ENCODE peak calls at places on chromosomes 6 and 20, in eight cellular contexts. One of them, this sample, is unnamed.

GRCh38 chr20:62097881-62098407 is 24.3 kb upstream of the LSM14B start:
- ATAC-seq in activated naive CD8-positive, alpha-beta T cell treated with anti-CD3 and anti-CD28 coated beads, Interleukin-2, amount 50 U/mL, for 24 hours: peak
- ATAC-seq in lung: no peak
- ATAC-seq in body of pancreas: no peak
- ATAC-seq in GM23338: peak
- ATAC-seq in lower lobe of right lung: no peak
- ATAC-seq in foreskin keratinocyte: no peak
- ATAC-seq in aorta: no peak
- ATAC-seq in this sample: peak

GRCh38 chr6:5950448-5950847 is 56.3 kb downstream of the NRN1 start:
- ATAC-seq in activated naive CD8-positive, alpha-beta T cell treated with anti-CD3 and anti-CD28 coated beads, Interleukin-2, amount 50 U/mL, for 24 hours: peak
- ATAC-seq in lung: no peak
- ATAC-seq in body of pancreas: no peak
- ATAC-seq in GM23338: peak
- ATAC-seq in lower lobe of right lung: peak
- ATAC-seq in foreskin keratinocyte: peak
- ATAC-seq in aorta: peak
- ATAC-seq in this sample: peak

GRCh38 chr6:165562421-165563090 is 100.5 kb downstream of the PDE10A start:
- ATAC-seq in activated naive CD8-positive, alpha-beta T cell treated with anti-CD3 and anti-CD28 coated beads, Interleukin-2, amount 50 U/mL, for 24 hours: no peak
- ATAC-seq in lung: no peak
- ATAC-seq in body of pancreas: no peak
- ATAC-seq in GM23338: no peak
- ATAC-seq in lower lobe of right lung: no peak
- ATAC-seq in foreskin keratinocyte: no peak
- ATAC-seq in aorta: no peak
- ATAC-seq in this sample: no peak

GRCh38 chr6:37850243-37850642 is 30.7 kb downstream of the ZFAND3 start:
- ATAC-seq in activated naive CD8-positive, alpha-beta T cell treated with anti-CD3 and anti-CD28 coated beads, Interleukin-2, amount 50 U/mL, for 24 hours: peak
- ATAC-seq in lung: no peak
- ATAC-seq in body of pancreas: no peak
- ATAC-seq in GM23338: no peak
- ATAC-seq in lower lobe of right lung: no peak
- ATAC-seq in foreskin keratinocyte: no peak
- ATAC-seq in aorta: no peak
- ATAC-seq in this sample: no peak

GRCh38 chr20:56420028-56420427 is 8.0 kb downstream of the CASS4 start:
- ATAC-seq in activated naive CD8-positive, alpha-beta T cell treated with anti-CD3 and anti-CD28 coated beads, Interleukin-2, amount 50 U/mL, for 24 hours: no peak
- ATAC-seq in lung: no peak
- ATAC-seq in body of pancreas: no peak
- ATAC-seq in GM23338: no peak
- ATAC-seq in lower lobe of right lung: no peak
- ATAC-seq in foreskin keratinocyte: no peak
- ATAC-seq in aorta: no peak
- ATAC-seq in this sample: no peak

GRCh38 chr6:54299542-54300269 is 8.5 kb upstream of the TINAG start:
- ATAC-seq in activated naive CD8-positive, alpha-beta T cell treated with anti-CD3 and anti-CD28 coated beads, Interleukin-2, amount 50 U/mL, for 24 hours: no peak
- ATAC-seq in lung: no peak
- ATAC-seq in body of pancreas: no peak
- ATAC-seq in GM23338: no peak
- ATAC-seq in lower lobe of right lung: no peak
- ATAC-seq in foreskin keratinocyte: peak
- ATAC-seq in aorta: no peak
- ATAC-seq in this sample: no peak

GRCh38 chr6:10964684-10965083 is 77.8 kb downstream of the SYCP2L start:
- ATAC-seq in activated naive CD8-positive, alpha-beta T cell treated with anti-CD3 and anti-CD28 coated beads, Interleukin-2, amount 50 U/mL, for 24 hours: no peak
- ATAC-seq in lung: no peak
- ATAC-seq in body of pancreas: no peak
- ATAC-seq in GM23338: no peak
- ATAC-seq in lower lobe of right lung: no peak
- ATAC-seq in foreskin keratinocyte: no peak
- ATAC-seq in aorta: no peak
- ATAC-seq in this sample: peak

GRCh38 chr20:4303136-4303535 is 287.8 kb upstream of the RNF24 start:
- ATAC-seq in activated naive CD8-positive, alpha-beta T cell treated with anti-CD3 and anti-CD28 coated beads, Interleukin-2, amount 50 U/mL, for 24 hours: no peak
- ATAC-seq in lung: no peak
- ATAC-seq in body of pancreas: no peak
- ATAC-seq in GM23338: no peak
- ATAC-seq in lower lobe of right lung: no peak
- ATAC-seq in foreskin keratinocyte: no peak
- ATAC-seq in aorta: no peak
- ATAC-seq in this sample: no peak

GRCh38 chr6:37017606-37018005 is 12.2 kb downstream of the FGD2 start:
- ATAC-seq in activated naive CD8-positive, alpha-beta T cell treated with anti-CD3 and anti-CD28 coated beads, Interleukin-2, amount 50 U/mL, for 24 hours: no peak
- ATAC-seq in lung: no peak
- ATAC-seq in body of pancreas: no peak
- ATAC-seq in GM23338: peak
- ATAC-seq in lower lobe of right lung: no peak
- ATAC-seq in foreskin keratinocyte: no peak
- ATAC-seq in aorta: no peak
- ATAC-seq in this sample: no peak

GRCh38 chr6:33147807-33148666 is 44.2 kb downstream of the COL11A2 start:
- ATAC-seq in activated naive CD8-positive, alpha-beta T cell treated with anti-CD3 and anti-CD28 coated beads, Interleukin-2, amount 50 U/mL, for 24 hours: no peak
- ATAC-seq in lung: peak
- ATAC-seq in body of pancreas: peak
- ATAC-seq in GM23338: peak
- ATAC-seq in lower lobe of right lung: no peak
- ATAC-seq in foreskin keratinocyte: no peak
- ATAC-seq in aorta: no peak
- ATAC-seq in this sample: no peak

GRCh38 chr6:154797857-154798256 is 64.6 kb downstream of the SCAF8 start:
- ATAC-seq in activated naive CD8-positive, alpha-beta T cell treated with anti-CD3 and anti-CD28 coated beads, Interleukin-2, amount 50 U/mL, for 24 hours: no peak
- ATAC-seq in lung: no peak
- ATAC-seq in body of pancreas: no peak
- ATAC-seq in GM23338: no peak
- ATAC-seq in lower lobe of right lung: no peak
- ATAC-seq in foreskin keratinocyte: no peak
- ATAC-seq in aorta: no peak
- ATAC-seq in this sample: no peak

GRCh38 chr6:136535880-136536620 is 14.2 kb downstream of the MAP7 start:
- ATAC-seq in activated naive CD8-positive, alpha-beta T cell treated with anti-CD3 and anti-CD28 coated beads, Interleukin-2, amount 50 U/mL, for 24 hours: no peak
- ATAC-seq in lung: no peak
- ATAC-seq in body of pancreas: no peak
- ATAC-seq in GM23338: no peak
- ATAC-seq in lower lobe of right lung: no peak
- ATAC-seq in foreskin keratinocyte: no peak
- ATAC-seq in aorta: no peak
- ATAC-seq in this sample: no peak

GRCh38 chr6:22600059-22600458 is 30.7 kb downstream of the HDGFL1 start:
- ATAC-seq in activated naive CD8-positive, alpha-beta T cell treated with anti-CD3 and anti-CD28 coated beads, Interleukin-2, amount 50 U/mL, for 24 hours: no peak
- ATAC-seq in lung: no peak
- ATAC-seq in body of pancreas: no peak
- ATAC-seq in GM23338: no peak
- ATAC-seq in lower lobe of right lung: no peak
- ATAC-seq in foreskin keratinocyte: no peak
- ATAC-seq in aorta: no peak
- ATAC-seq in this sample: no peak

GRCh38 chr6:137816133-137816579 is 50.9 kb upstream of the TNFAIP3 start:
- ATAC-seq in activated naive CD8-positive, alpha-beta T cell treated with anti-CD3 and anti-CD28 coated beads, Interleukin-2, amount 50 U/mL, for 24 hours: peak
- ATAC-seq in lung: no peak
- ATAC-seq in body of pancreas: no peak
- ATAC-seq in GM23338: no peak
- ATAC-seq in lower lobe of right lung: peak
- ATAC-seq in foreskin keratinocyte: no peak
- ATAC-seq in aorta: no peak
- ATAC-seq in this sample: peak

GRCh38 chr6:159463440-159463839 is 229.6 kb downstream of the SOD2 start:
- ATAC-seq in activated naive CD8-positive, alpha-beta T cell treated with anti-CD3 and anti-CD28 coated beads, Interleukin-2, amount 50 U/mL, for 24 hours: no peak
- ATAC-seq in lung: no peak
- ATAC-seq in body of pancreas: no peak
- ATAC-seq in GM23338: peak
- ATAC-seq in lower lobe of right lung: no peak
- ATAC-seq in foreskin keratinocyte: no peak
- ATAC-seq in aorta: no peak
- ATAC-seq in this sample: no peak

GRCh38 chr6:145688493-145688905 is 46.8 kb downstream of the EPM2A start:
- ATAC-seq in activated naive CD8-positive, alpha-beta T cell treated with anti-CD3 and anti-CD28 coated beads, Interleukin-2, amount 50 U/mL, for 24 hours: no peak
- ATAC-seq in lung: no peak
- ATAC-seq in body of pancreas: no peak
- ATAC-seq in GM23338: no peak
- ATAC-seq in lower lobe of right lung: no peak
- ATAC-seq in foreskin keratinocyte: no peak
- ATAC-seq in aorta: no peak
- ATAC-seq in this sample: no peak

GRCh38 chr6:22612241-22612640 is 42.9 kb downstream of the HDGFL1 start:
- ATAC-seq in activated naive CD8-positive, alpha-beta T cell treated with anti-CD3 and anti-CD28 coated beads, Interleukin-2, amount 50 U/mL, for 24 hours: no peak
- ATAC-seq in lung: no peak
- ATAC-seq in body of pancreas: no peak
- ATAC-seq in GM23338: no peak
- ATAC-seq in lower lobe of right lung: no peak
- ATAC-seq in foreskin keratinocyte: no peak
- ATAC-seq in aorta: no peak
- ATAC-seq in this sample: no peak

GRCh38 chr6:134686071-134686470 is 263.8 kb downstream of the ALDH8A1 start:
- ATAC-seq in activated naive CD8-positive, alpha-beta T cell treated with anti-CD3 and anti-CD28 coated beads, Interleukin-2, amount 50 U/mL, for 24 hours: no peak
- ATAC-seq in lung: no peak
- ATAC-seq in body of pancreas: no peak
- ATAC-seq in GM23338: no peak
- ATAC-seq in lower lobe of right lung: no peak
- ATAC-seq in foreskin keratinocyte: peak
- ATAC-seq in aorta: no peak
- ATAC-seq in this sample: no peak

GRCh38 chr6:29591677-29592076 is 6.8 kb downstream of the OR2H2 start:
- ATAC-seq in activated naive CD8-positive, alpha-beta T cell treated with anti-CD3 and anti-CD28 coated beads, Interleukin-2, amount 50 U/mL, for 24 hours: no peak
- ATAC-seq in lung: no peak
- ATAC-seq in body of pancreas: no peak
- ATAC-seq in GM23338: no peak
- ATAC-seq in lower lobe of right lung: no peak
- ATAC-seq in foreskin keratinocyte: no peak
- ATAC-seq in aorta: no peak
- ATAC-seq in this sample: no peak

GRCh38 chr6:137102851-137103492 is 58.2 kb upstream of the IL20RA start:
- ATAC-seq in activated naive CD8-positive, alpha-beta T cell treated with anti-CD3 and anti-CD28 coated beads, Interleukin-2, amount 50 U/mL, for 24 hours: peak
- ATAC-seq in lung: no peak
- ATAC-seq in body of pancreas: no peak
- ATAC-seq in GM23338: no peak
- ATAC-seq in lower lobe of right lung: no peak
- ATAC-seq in foreskin keratinocyte: no peak
- ATAC-seq in aorta: no peak
- ATAC-seq in this sample: peak

GRCh38 chr6:145823322-145823944 is 8.8 kb upstream of the FBXO30 start:
- ATAC-seq in activated naive CD8-positive, alpha-beta T cell treated with anti-CD3 and anti-CD28 coated beads, Interleukin-2, amount 50 U/mL, for 24 hours: peak
- ATAC-seq in lung: no peak
- ATAC-seq in body of pancreas: no peak
- ATAC-seq in GM23338: no peak
- ATAC-seq in lower lobe of right lung: no peak
- ATAC-seq in foreskin keratinocyte: no peak
- ATAC-seq in aorta: no peak
- ATAC-seq in this sample: no peak

GRCh38 chr6:2890981-2891767 is 11.9 kb downstream of the SERPINB9 start:
- ATAC-seq in activated naive CD8-positive, alpha-beta T cell treated with anti-CD3 and anti-CD28 coated beads, Interleukin-2, amount 50 U/mL, for 24 hours: no peak
- ATAC-seq in lung: no peak
- ATAC-seq in body of pancreas: no peak
- ATAC-seq in GM23338: no peak
- ATAC-seq in lower lobe of right lung: no peak
- ATAC-seq in foreskin keratinocyte: no peak
- ATAC-seq in aorta: no peak
- ATAC-seq in this sample: no peak

GRCh38 chr6:140078552-140079126 is 704.2 kb upstream of the CITED2 start:
- ATAC-seq in activated naive CD8-positive, alpha-beta T cell treated with anti-CD3 and anti-CD28 coated beads, Interleukin-2, amount 50 U/mL, for 24 hours: no peak
- ATAC-seq in lung: no peak
- ATAC-seq in body of pancreas: peak
- ATAC-seq in GM23338: no peak
- ATAC-seq in lower lobe of right lung: peak
- ATAC-seq in foreskin keratinocyte: no peak
- ATAC-seq in aorta: peak
- ATAC-seq in this sample: no peak

GRCh38 chr6:865846-866245 is 172.9 kb upstream of the EXOC2 start:
- ATAC-seq in activated naive CD8-positive, alpha-beta T cell treated with anti-CD3 and anti-CD28 coated beads, Interleukin-2, amount 50 U/mL, for 24 hours: no peak
- ATAC-seq in lung: no peak
- ATAC-seq in body of pancreas: no peak
- ATAC-seq in GM23338: no peak
- ATAC-seq in lower lobe of right lung: no peak
- ATAC-seq in foreskin keratinocyte: no peak
- ATAC-seq in aorta: no peak
- ATAC-seq in this sample: no peak

GRCh38 chr6:41208439-41209106 is 7.6 kb upstream of the TREML2 start:
- ATAC-seq in activated naive CD8-positive, alpha-beta T cell treated with anti-CD3 and anti-CD28 coated beads, Interleukin-2, amount 50 U/mL, for 24 hours: no peak
- ATAC-seq in lung: no peak
- ATAC-seq in body of pancreas: no peak
- ATAC-seq in GM23338: no peak
- ATAC-seq in lower lobe of right lung: no peak
- ATAC-seq in foreskin keratinocyte: no peak
- ATAC-seq in aorta: no peak
- ATAC-seq in this sample: peak

GRCh38 chr6:170313716-170314295 is 7.2 kb downstream of the FAM120B start:
- ATAC-seq in activated naive CD8-positive, alpha-beta T cell treated with anti-CD3 and anti-CD28 coated beads, Interleukin-2, amount 50 U/mL, for 24 hours: no peak
- ATAC-seq in lung: no peak
- ATAC-seq in body of pancreas: no peak
- ATAC-seq in GM23338: peak
- ATAC-seq in lower lobe of right lung: no peak
- ATAC-seq in foreskin keratinocyte: no peak
- ATAC-seq in aorta: no peak
- ATAC-seq in this sample: no peak

GRCh38 chr6:136920216-136920857 is 1.8 kb upstream of the SLC35D3 start:
- ATAC-seq in activated naive CD8-positive, alpha-beta T cell treated with anti-CD3 and anti-CD28 coated beads, Interleukin-2, amount 50 U/mL, for 24 hours: no peak
- ATAC-seq in lung: no peak
- ATAC-seq in body of pancreas: no peak
- ATAC-seq in GM23338: no peak
- ATAC-seq in lower lobe of right lung: no peak
- ATAC-seq in foreskin keratinocyte: no peak
- ATAC-seq in aorta: no peak
- ATAC-seq in this sample: no peak

GRCh38 chr20:38932457-38933120 is 6.4 kb downstream of the FAM83D start:
- ATAC-seq in activated naive CD8-positive, alpha-beta T cell treated with anti-CD3 and anti-CD28 coated beads, Interleukin-2, amount 50 U/mL, for 24 hours: no peak
- ATAC-seq in lung: no peak
- ATAC-seq in body of pancreas: no peak
- ATAC-seq in GM23338: no peak
- ATAC-seq in lower lobe of right lung: no peak
- ATAC-seq in foreskin keratinocyte: no peak
- ATAC-seq in aorta: peak
- ATAC-seq in this sample: no peak

GRCh38 chr6:7691675-7692452 is 34.0 kb upstream of the BMP6 start:
- ATAC-seq in activated naive CD8-positive, alpha-beta T cell treated with anti-CD3 and anti-CD28 coated beads, Interleukin-2, amount 50 U/mL, for 24 hours: peak
- ATAC-seq in lung: no peak
- ATAC-seq in body of pancreas: no peak
- ATAC-seq in GM23338: peak
- ATAC-seq in lower lobe of right lung: no peak
- ATAC-seq in foreskin keratinocyte: peak
- ATAC-seq in aorta: no peak
- ATAC-seq in this sample: no peak

GRCh38 chr20:52896348-52896747 is 75.8 kb upstream of the TSHZ2 start:
- ATAC-seq in activated naive CD8-positive, alpha-beta T cell treated with anti-CD3 and anti-CD28 coated beads, Interleukin-2, amount 50 U/mL, for 24 hours: no peak
- ATAC-seq in lung: no peak
- ATAC-seq in body of pancreas: no peak
- ATAC-seq in GM23338: no peak
- ATAC-seq in lower lobe of right lung: no peak
- ATAC-seq in foreskin keratinocyte: no peak
- ATAC-seq in aorta: no peak
- ATAC-seq in this sample: no peak

GRCh38 chr6:32637219-32637880 is at the start of gene HLA-DQA1:
- ATAC-seq in activated naive CD8-positive, alpha-beta T cell treated with anti-CD3 and anti-CD28 coated beads, Interleukin-2, amount 50 U/mL, for 24 hours: peak
- ATAC-seq in lung: no peak
- ATAC-seq in body of pancreas: no peak
- ATAC-seq in GM23338: no peak
- ATAC-seq in lower lobe of right lung: peak
- ATAC-seq in foreskin keratinocyte: no peak
- ATAC-seq in aorta: no peak
- ATAC-seq in this sample: peak

This sample was measured in stimulated activated memory B cell treated with anti-CD40 and anti-IgM and Interleukin-4, amounts not matched to agents 10 μg/mL and 1 μg/mL and 100 μg/mL, for 72 hours.